ENCODE peak calls at places on chromosomes 4 and X, in six cellular contexts. One of them, this sample, is unnamed.

GRCh38 chr4:185512516-185512915 is 22.8 kb downstream of the PDLIM3 start:
- DNase-seq in adipocyte: peak; percentile 60
- DNase-seq in ACHN: no peak
- DNase-seq in mesenchymal stem cell: peak; percentile 37
- DNase-seq in activated T-helper 1 cell treated with Interleukin-2 at 50 U/mL for 16 hours: no peak
- DNase-seq in left ventricle myocardium inferior: no peak
- DNase-seq in this sample: no peak

GRCh38 chr4:98448923-98449322 is 187.7 kb downstream of the RAP1GDS1 start:
- DNase-seq in adipocyte: no peak
- DNase-seq in ACHN: no peak
- DNase-seq in mesenchymal stem cell: no peak
- DNase-seq in activated T-helper 1 cell treated with Interleukin-2 at 50 U/mL for 16 hours: peak; percentile 5
- DNase-seq in left ventricle myocardium inferior: no peak
- DNase-seq in this sample: no peak

GRCh38 chrX:40153335-40154221 is 55.8 kb upstream of the BCOR start:
- DNase-seq in adipocyte: peak; percentile 52
- DNase-seq in ACHN: peak; percentile 38
- DNase-seq in mesenchymal stem cell: peak; percentile 53
- DNase-seq in activated T-helper 1 cell treated with Interleukin-2 at 50 U/mL for 16 hours: peak; percentile 30
- DNase-seq in left ventricle myocardium inferior: peak; percentile 49
- DNase-seq in this sample: peak; percentile 30

GRCh38 chrX:154002215-154002719 is 17.4 kb downstream of the IRAK1 start:
- DNase-seq in adipocyte: peak; percentile 63
- DNase-seq in ACHN: peak; percentile 18
- DNase-seq in mesenchymal stem cell: peak; percentile 51
- DNase-seq in activated T-helper 1 cell treated with Interleukin-2 at 50 U/mL for 16 hours: no peak
- DNase-seq in left ventricle myocardium inferior: peak; percentile 27
- DNase-seq in this sample: peak; percentile 89

GRCh38 chr4:42646013-42646784 is 10.7 kb downstream of the ATP8A1 start:
- DNase-seq in adipocyte: no peak
- DNase-seq in ACHN: no peak
- DNase-seq in mesenchymal stem cell: no peak
- DNase-seq in activated T-helper 1 cell treated with Interleukin-2 at 50 U/mL for 16 hours: no peak
- DNase-seq in left ventricle myocardium inferior: no peak
- DNase-seq in this sample: no peak

GRCh38 chr4:137705171-137705783 is 173.0 kb upstream of the PCDH18 start:
- DNase-seq in adipocyte: peak; percentile 94
- DNase-seq in ACHN: no peak
- DNase-seq in mesenchymal stem cell: peak; percentile 90
- DNase-seq in activated T-helper 1 cell treated with Interleukin-2 at 50 U/mL for 16 hours: no peak
- DNase-seq in left ventricle myocardium inferior: no peak
- DNase-seq in this sample: peak; percentile 96

GRCh38 chr4:28146191-28146590 is 1285.5 kb downstream of the STIM2 start:
- DNase-seq in adipocyte: no peak
- DNase-seq in ACHN: peak; percentile 10
- DNase-seq in mesenchymal stem cell: no peak
- DNase-seq in activated T-helper 1 cell treated with Interleukin-2 at 50 U/mL for 16 hours: no peak
- DNase-seq in left ventricle myocardium inferior: no peak
- DNase-seq in this sample: no peak

GRCh38 chr4:6746721-6747689 is 31.0 kb downstream of the BLOC1S4 start:
- DNase-seq in adipocyte: no peak
- DNase-seq in ACHN: no peak
- DNase-seq in mesenchymal stem cell: no peak
- DNase-seq in activated T-helper 1 cell treated with Interleukin-2 at 50 U/mL for 16 hours: no peak
- DNase-seq in left ventricle myocardium inferior: peak; percentile 43
- DNase-seq in this sample: no peak

GRCh38 chr4:27276322-27277073 is 415.9 kb downstream of the STIM2 start:
- DNase-seq in adipocyte: no peak
- DNase-seq in ACHN: no peak
- DNase-seq in mesenchymal stem cell: no peak
- DNase-seq in activated T-helper 1 cell treated with Interleukin-2 at 50 U/mL for 16 hours: no peak
- DNase-seq in left ventricle myocardium inferior: no peak
- DNase-seq in this sample: no peak

GRCh38 chr4:181006509-181007290 is 1236.5 kb upstream of the TENM3 start:
- DNase-seq in adipocyte: peak; percentile 48
- DNase-seq in ACHN: peak; percentile 58
- DNase-seq in mesenchymal stem cell: no peak
- DNase-seq in activated T-helper 1 cell treated with Interleukin-2 at 50 U/mL for 16 hours: no peak
- DNase-seq in left ventricle myocardium inferior: no peak
- DNase-seq in this sample: no peak

GRCh38 chrX:108036298-108036973 is 8.4 kb upstream of the VSIG1 start:
- DNase-seq in adipocyte: peak; percentile 44
- DNase-seq in ACHN: peak; percentile 3
- DNase-seq in mesenchymal stem cell: peak; percentile 68
- DNase-seq in activated T-helper 1 cell treated with Interleukin-2 at 50 U/mL for 16 hours: no peak
- DNase-seq in left ventricle myocardium inferior: no peak
- DNase-seq in this sample: peak; percentile 53

GRCh38 chr4:100082852-100083251 is 107.4 kb downstream of the DDIT4L start:
- DNase-seq in adipocyte: no peak
- DNase-seq in ACHN: no peak
- DNase-seq in mesenchymal stem cell: no peak
- DNase-seq in activated T-helper 1 cell treated with Interleukin-2 at 50 U/mL for 16 hours: no peak
- DNase-seq in left ventricle myocardium inferior: no peak
- DNase-seq in this sample: no peak

GRCh38 chrX:21586001-21586400 is 72.1 kb downstream of the KLHL34 start:
- DNase-seq in adipocyte: no peak
- DNase-seq in ACHN: no peak
- DNase-seq in mesenchymal stem cell: no peak
- DNase-seq in activated T-helper 1 cell treated with Interleukin-2 at 50 U/mL for 16 hours: no peak
- DNase-seq in left ventricle myocardium inferior: no peak
- DNase-seq in this sample: no peak

GRCh38 chr4:108762559-108763225 is at the start of gene ETNPPL:
- DNase-seq in adipocyte: peak; percentile 43
- DNase-seq in ACHN: peak; percentile 7
- DNase-seq in mesenchymal stem cell: peak; percentile 28
- DNase-seq in activated T-helper 1 cell treated with Interleukin-2 at 50 U/mL for 16 hours: no peak
- DNase-seq in left ventricle myocardium inferior: peak; percentile 31
- DNase-seq in this sample: no peak

GRCh38 chr4:84529169-84529751 is 30.2 kb upstream of the NKX6-1 start:
- DNase-seq in adipocyte: peak; percentile 77
- DNase-seq in ACHN: peak; percentile 42
- DNase-seq in mesenchymal stem cell: peak; percentile 28
- DNase-seq in activated T-helper 1 cell treated with Interleukin-2 at 50 U/mL for 16 hours: no peak
- DNase-seq in left ventricle myocardium inferior: no peak
- DNase-seq in this sample: no peak

GRCh38 chr4:147110968-147111367 is 165.3 kb upstream of the TTC29 start:
- DNase-seq in adipocyte: peak; percentile 77
- DNase-seq in ACHN: no peak
- DNase-seq in mesenchymal stem cell: peak; percentile 37
- DNase-seq in activated T-helper 1 cell treated with Interleukin-2 at 50 U/mL for 16 hours: no peak
- DNase-seq in left ventricle myocardium inferior: no peak
- DNase-seq in this sample: peak; percentile 27

GRCh38 chr4:128942547-128942946 is 133.0 kb downstream of the JADE1 start:
- DNase-seq in adipocyte: peak; percentile 15
- DNase-seq in ACHN: no peak
- DNase-seq in mesenchymal stem cell: no peak
- DNase-seq in activated T-helper 1 cell treated with Interleukin-2 at 50 U/mL for 16 hours: no peak
- DNase-seq in left ventricle myocardium inferior: no peak
- DNase-seq in this sample: no peak

GRCh38 chr4:82421796-82422560 is 8.3 kb downstream of the HNRNPDL start:
- DNase-seq in adipocyte: no peak
- DNase-seq in ACHN: no peak
- DNase-seq in mesenchymal stem cell: no peak
- DNase-seq in activated T-helper 1 cell treated with Interleukin-2 at 50 U/mL for 16 hours: no peak
- DNase-seq in left ventricle myocardium inferior: no peak
- DNase-seq in this sample: no peak

GRCh38 chrX:20547649-20548051 is 280.9 kb upstream of the RPS6KA3 start:
- DNase-seq in adipocyte: peak; percentile 64
- DNase-seq in ACHN: peak; percentile 44
- DNase-seq in mesenchymal stem cell: peak; percentile 59
- DNase-seq in activated T-helper 1 cell treated with Interleukin-2 at 50 U/mL for 16 hours: no peak
- DNase-seq in left ventricle myocardium inferior: no peak
- DNase-seq in this sample: peak; percentile 43

GRCh38 chrX:153327561-153327960 is 6.0 kb upstream of the PNMA6F start:
- DNase-seq in adipocyte: no peak
- DNase-seq in ACHN: no peak
- DNase-seq in mesenchymal stem cell: no peak
- DNase-seq in activated T-helper 1 cell treated with Interleukin-2 at 50 U/mL for 16 hours: no peak
- DNase-seq in left ventricle myocardium inferior: no peak
- DNase-seq in this sample: no peak

GRCh38 chrX:39309721-39310152 is 508.5 kb downstream of the MID1IP1 start:
- DNase-seq in adipocyte: no peak
- DNase-seq in ACHN: no peak
- DNase-seq in mesenchymal stem cell: peak; percentile 66
- DNase-seq in activated T-helper 1 cell treated with Interleukin-2 at 50 U/mL for 16 hours: no peak
- DNase-seq in left ventricle myocardium inferior: peak; percentile 18
- DNase-seq in this sample: no peak

GRCh38 chrX:1205681-1206611 is 6.5 kb downstream of the CRLF2 start:
- DNase-seq in adipocyte: peak; percentile 64
- DNase-seq in ACHN: peak; percentile 81
- DNase-seq in mesenchymal stem cell: peak; percentile 93
- DNase-seq in activated T-helper 1 cell treated with Interleukin-2 at 50 U/mL for 16 hours: no peak
- DNase-seq in left ventricle myocardium inferior: no peak
- DNase-seq in this sample: peak; percentile 52

GRCh38 chr4:82753238-82753637 is 45.4 kb downstream of the SCD5 start:
- DNase-seq in adipocyte: no peak
- DNase-seq in ACHN: no peak
- DNase-seq in mesenchymal stem cell: no peak
- DNase-seq in activated T-helper 1 cell treated with Interleukin-2 at 50 U/mL for 16 hours: no peak
- DNase-seq in left ventricle myocardium inferior: no peak
- DNase-seq in this sample: no peak

GRCh38 chr4:153758688-153759406 is 977 bp downstream of the RNF175 start:
- DNase-seq in adipocyte: no peak
- DNase-seq in ACHN: no peak
- DNase-seq in mesenchymal stem cell: no peak
- DNase-seq in activated T-helper 1 cell treated with Interleukin-2 at 50 U/mL for 16 hours: no peak
- DNase-seq in left ventricle myocardium inferior: no peak
- DNase-seq in this sample: no peak

GRCh38 chrX:148670277-148670676 is 169.9 kb downstream of the AFF2 start:
- DNase-seq in adipocyte: no peak
- DNase-seq in ACHN: no peak
- DNase-seq in mesenchymal stem cell: no peak
- DNase-seq in activated T-helper 1 cell treated with Interleukin-2 at 50 U/mL for 16 hours: no peak
- DNase-seq in left ventricle myocardium inferior: no peak
- DNase-seq in this sample: no peak

GRCh38 chr4:40699648-40700047 is 50.1 kb upstream of the NSUN7 start:
- DNase-seq in adipocyte: peak; percentile 48
- DNase-seq in ACHN: peak; percentile 39
- DNase-seq in mesenchymal stem cell: peak; percentile 35
- DNase-seq in activated T-helper 1 cell treated with Interleukin-2 at 50 U/mL for 16 hours: no peak
- DNase-seq in left ventricle myocardium inferior: no peak
- DNase-seq in this sample: peak; percentile 21